ENCODE peak calls at places on chromosome 14, in six cellular contexts. D, B, Q, R, U and I are unnamed samples. For H3K27me3, the result is how much of the 10 kb centered on the place peaks cover.

GRCh38 chr14:92607702-92608429 is 94.3 kb downstream of the RIN3 start:
- DNase-seq in R (no peak), D (no peak), U (no peak), B (peak), Q (no peak), I (no peak)

GRCh38 chr14:35384386-35385041 is 20.0 kb downstream of the NFKBIA start:
- DNase-seq in R (no peak), U (peak), Q (peak), B (peak), D (no peak), I (peak)

GRCh38 chr14:104424406-104425072 is 155.0 kb upstream of the C14orf180 start:
- DNase-seq in R (no peak), U (no peak), Q (no peak), B (no peak), D (no peak), I (peak)

GRCh38 chr14:38662781-38663180 is 406.9 kb upstream of the CLEC14A start:
- DNase-seq in R (no peak), Q (no peak), U (no peak), B (no peak), D (peak), I (no peak)

GRCh38 chr14:103402700-103403099 is 17.5 kb downstream of the MARK3 start:
- DNase-seq in Q (no peak), D (no peak), B (peak), R (peak), U (no peak), I (no peak)

GRCh38 chr14:38409081-38409705 is 153.3 kb upstream of the CLEC14A start:
- DNase-seq in B (peak), U (no peak), Q (no peak), D (no peak), R (no peak), I (no peak)

GRCh38 chr14:23572841-23573240 is 5.2 kb upstream of the AP1G2 start:
- DNase-seq in U (no peak), R (no peak), Q (no peak), D (peak), B (no peak), I (no peak)

GRCh38 chr14:75861161-75861621 is 120.6 kb downstream of the TGFB3 start:
- DNase-seq in U (no peak), B (peak), R (no peak), Q (no peak), D (no peak), I (no peak)

GRCh38 chr14:106174206-106174605 is 647.8 kb downstream of the TMEM121 start:
- DNase-seq in B (no peak), U (no peak), D (peak), R (no peak), Q (no peak), I (no peak)

GRCh38 chr14:72636094-72636493 is 257.8 kb downstream of the DPF3 start:
- DNase-seq in D (no peak), B (no peak), U (no peak), Q (no peak), R (no peak), I (no peak)

GRCh38 chr14:94161979-94162378 is 12.1 kb upstream of the PPP4R4 start:
- DNase-seq in Q (no peak), U (no peak), D (no peak), R (no peak), B (no peak), I (no peak)

DNA sequence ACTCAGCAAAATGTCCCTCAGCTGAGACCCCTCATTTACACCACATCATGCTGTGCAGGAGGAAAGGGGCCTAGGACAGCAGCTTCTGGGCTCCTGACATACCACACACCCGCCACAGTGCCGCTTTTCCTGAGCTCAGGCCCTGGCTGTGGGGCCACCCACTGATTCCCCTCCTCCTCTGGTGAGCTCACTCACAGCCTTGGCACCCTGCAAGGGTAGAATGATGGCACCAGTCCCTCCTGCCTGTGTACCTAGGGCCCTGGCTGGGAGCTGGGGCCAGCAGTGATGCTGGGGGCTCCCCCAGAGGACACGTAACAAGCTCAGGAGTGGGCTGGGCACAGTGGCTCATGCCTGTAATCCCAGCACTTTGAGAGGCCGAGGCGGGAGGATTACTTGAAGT is 44.4 kb downstream of the PLEKHD1 start:
- DNase-seq in Q (no peak), R (no peak), U (no peak), B (no peak), D (no peak), I (no peak)
- H3K27me3 ChIP-seq in Q (under half), R (under half), U (under half), B (under half), D (under half), I (under half)

DNA sequence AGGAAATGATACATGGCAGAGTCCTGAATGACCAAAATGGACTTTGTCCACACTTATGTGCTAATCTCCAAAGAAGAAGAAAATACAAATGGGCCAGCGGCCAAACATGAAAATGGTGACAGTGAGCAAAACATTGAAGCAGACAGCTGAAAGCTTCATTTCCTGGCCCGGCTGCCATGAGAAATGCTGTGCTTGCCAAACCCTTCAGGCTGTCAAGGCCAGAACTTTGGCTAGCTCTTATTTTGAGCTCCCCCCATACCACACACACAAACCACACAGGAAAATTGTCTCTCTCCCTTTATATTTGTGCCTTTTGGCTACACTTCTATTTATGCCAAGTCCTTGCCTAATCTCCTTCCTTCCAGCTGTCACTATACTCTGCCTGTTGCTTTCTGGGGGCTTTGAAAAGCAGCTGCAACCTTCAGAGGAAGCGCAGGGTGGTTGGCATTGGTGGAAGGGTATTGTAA is 323.8 kb downstream of the RAD51B start:
- DNase-seq in B (peak), U (no peak), Q (peak), D (no peak), R (peak), I (peak)
- H3K27ac ChIP-seq in B (peak), U (no peak), Q (peak), D (peak), R (peak), I (peak)

DNA sequence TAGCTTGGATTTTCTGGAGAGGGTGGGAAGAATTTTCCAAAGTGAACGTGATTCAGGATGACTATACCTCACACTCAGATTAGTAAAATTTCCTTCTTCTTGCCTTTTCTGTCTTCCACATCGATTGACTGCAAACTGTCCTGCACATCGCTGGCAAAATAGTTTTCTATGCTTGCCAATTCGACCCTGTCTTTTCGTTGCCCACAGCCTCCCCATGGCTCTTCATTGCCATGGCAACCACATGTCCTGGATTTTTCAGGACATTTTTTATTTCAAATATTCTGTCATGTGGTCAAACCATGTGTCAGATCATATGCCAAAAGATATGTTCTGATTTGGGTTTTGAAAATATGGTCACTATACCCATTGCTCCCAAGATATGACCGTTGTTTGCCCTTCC is 46.9 kb upstream of the OTX2 start:
- DNase-seq in U (no peak), B (no peak), D (no peak), R (no peak), Q (no peak), I (no peak)
- H3K27me3 ChIP-seq in U (under half), B (under half), D (under half), R (under half), Q (under half), I (half or more)

GRCh38 chr14:96888158-96888557 is 91.0 kb downstream of the VRK1 start:
- DNase-seq in R (no peak), Q (no peak), D (no peak), U (no peak), B (no peak), I (no peak)

GRCh38 chr14:96893966-96894622 is 96.9 kb downstream of the VRK1 start:
- DNase-seq in B (no peak), Q (no peak), D (no peak), U (no peak), R (no peak), I (no peak)

GRCh38 chr14:96889091-96889490 is 91.9 kb downstream of the VRK1 start:
- DNase-seq in B (no peak), D (no peak), U (no peak), R (no peak), Q (no peak), I (no peak)

GRCh38 chr14:96888593-96888992 is 91.4 kb downstream of the VRK1 start:
- DNase-seq in U (no peak), D (no peak), R (no peak), Q (no peak), B (peak), I (no peak)
- H3K27ac ChIP-seq in U (no peak), D (no peak), R (no peak), Q (no peak), B (no peak), I (no peak)

GRCh38 chr14:99952453-99952852 is 112.8 kb upstream of the EVL start:
- DNase-seq in D (no peak), R (no peak), B (no peak), Q (no peak), U (no peak), I (no peak)
- H3K27me3 ChIP-seq in D (under half), R (under half), B (under half), Q (under half), U (under half), I (under half)

DNA sequence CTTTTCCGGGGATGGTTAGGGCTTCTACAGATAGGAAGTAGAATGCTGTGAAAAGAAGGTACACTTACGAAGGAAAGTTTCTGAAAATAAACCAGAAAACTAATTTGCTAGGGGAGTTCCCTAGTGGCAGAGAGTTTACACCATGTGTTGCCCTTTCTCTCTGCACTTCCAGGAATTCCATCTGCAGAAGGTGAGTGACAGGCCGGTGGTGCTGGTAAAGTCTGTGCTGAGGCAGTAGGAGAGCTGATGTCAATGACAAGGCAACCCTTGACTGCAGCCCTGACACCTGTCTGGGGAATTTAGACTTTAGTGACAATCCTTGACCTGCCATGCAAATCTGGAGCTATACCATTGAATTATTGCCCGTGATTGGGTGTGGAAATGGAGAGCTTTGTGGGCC is 687.8 kb downstream of the NRXN3 start:
- DNase-seq in D (no peak), Q (no peak), B (no peak), R (no peak), U (no peak), I (no peak)
- H3K27ac ChIP-seq in D (no peak), Q (no peak), B (no peak), R (no peak), U (no peak), I (no peak)

DNA sequence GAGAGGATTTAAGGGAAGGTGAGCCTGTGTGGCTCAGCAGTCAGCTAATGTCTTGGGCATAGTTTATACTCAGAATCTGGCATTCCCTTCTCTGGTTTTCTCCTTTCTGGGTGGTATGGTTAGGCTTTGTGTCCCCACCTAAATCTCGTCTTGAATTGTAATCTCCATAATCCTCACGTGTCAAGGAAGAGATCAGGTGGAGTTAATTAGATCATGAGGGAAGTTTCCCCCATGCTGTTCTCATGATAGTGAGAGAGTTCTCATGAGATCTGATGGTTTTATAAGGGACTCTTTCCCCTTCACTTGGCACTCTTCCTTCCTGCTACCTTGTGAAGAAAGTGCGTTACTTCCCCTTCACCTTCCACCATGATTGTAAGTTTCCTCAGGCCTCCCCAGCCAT is 169.8 kb upstream of the PELI2 start:
- DNase-seq in B (no peak), R (no peak), U (no peak), D (no peak), Q (no peak), I (no peak)
- H3K27me3 ChIP-seq in B (under half), R (under half), U (under half), D (under half), Q (under half), I (under half)